ENCODE peak calls at places on chromosomes 11 and 22, in five cellular contexts. One of them, this sample, is unnamed.

GRCh38 chr22:43485717-43486116 is 73.9 kb downstream of the MPPED1 start:
- DNase-seq in upper lobe of right lung: no peak
- DNase-seq in thoracic aorta: no peak
- DNase-seq in spleen: no peak
- DNase-seq in testis: no peak
- DNase-seq in this sample: no peak

GRCh38 chr11:134497586-134497985 is 85.5 kb upstream of the B3GAT1 start:
- DNase-seq in upper lobe of right lung: peak; percentile 65
- DNase-seq in thoracic aorta: no peak
- DNase-seq in spleen: peak; percentile 59
- DNase-seq in testis: no peak
- DNase-seq in this sample: peak; percentile 77

GRCh38 chr11:33997473-33998347 is 53.8 kb upstream of the CAPRIN1 start:
- DNase-seq in upper lobe of right lung: no peak
- DNase-seq in thoracic aorta: no peak
- DNase-seq in spleen: no peak
- DNase-seq in testis: no peak
- DNase-seq in this sample: peak; percentile 45

GRCh38 chr11:118785362-118785761 is 5.6 kb downstream of the DDX6 start:
- DNase-seq in upper lobe of right lung: no peak
- DNase-seq in thoracic aorta: no peak
- DNase-seq in spleen: no peak
- DNase-seq in testis: no peak
- DNase-seq in this sample: no peak

GRCh38 chr11:47715082-47715669 is at the start of gene AGBL2:
- DNase-seq in upper lobe of right lung: peak; percentile 90
- DNase-seq in thoracic aorta: peak; percentile 26
- DNase-seq in spleen: peak; percentile 97
- DNase-seq in testis: peak; percentile 78
- DNase-seq in this sample: peak; percentile 91

GRCh38 chr11:47189100-47189834 is 3.0 kb upstream of the PACSIN3 start:
- DNase-seq in upper lobe of right lung: no peak
- DNase-seq in thoracic aorta: no peak
- DNase-seq in spleen: no peak
- DNase-seq in testis: no peak
- DNase-seq in this sample: no peak

GRCh38 chr22:48517039-48518030 is 1310.3 kb downstream of the BRD1 start:
- DNase-seq in upper lobe of right lung: no peak
- DNase-seq in thoracic aorta: no peak
- DNase-seq in spleen: no peak
- DNase-seq in testis: peak; percentile 26
- DNase-seq in this sample: peak; percentile 69

GRCh38 chr11:120324932-120325810 is at the start of gene TLCD5:
- DNase-seq in upper lobe of right lung: peak; percentile 84
- DNase-seq in thoracic aorta: no peak
- DNase-seq in spleen: peak; percentile 84
- DNase-seq in testis: peak; percentile 69
- DNase-seq in this sample: peak; percentile 96

GRCh38 chr11:27926056-27926455 is 181.9 kb downstream of the KIF18A start:
- DNase-seq in upper lobe of right lung: no peak
- DNase-seq in thoracic aorta: no peak
- DNase-seq in spleen: no peak
- DNase-seq in testis: no peak
- DNase-seq in this sample: no peak

GRCh38 chr11:79274636-79275315 is 166.1 kb downstream of the TENM4 start:
- DNase-seq in upper lobe of right lung: no peak
- DNase-seq in thoracic aorta: no peak
- DNase-seq in spleen: no peak
- DNase-seq in testis: no peak
- DNase-seq in this sample: no peak

GRCh38 chr22:21766933-21767462 is 31.4 kb upstream of the YPEL1 start:
- DNase-seq in upper lobe of right lung: peak; percentile 40
- DNase-seq in thoracic aorta: no peak
- DNase-seq in spleen: peak; percentile 76
- DNase-seq in testis: no peak
- DNase-seq in this sample: no peak

GRCh38 chr11:61195710-61196109 is 7.6 kb upstream of the PGA3 start:
- DNase-seq in upper lobe of right lung: no peak
- DNase-seq in thoracic aorta: no peak
- DNase-seq in spleen: no peak
- DNase-seq in testis: no peak
- DNase-seq in this sample: no peak

GRCh38 chr11:79794057-79794456 is 353.2 kb upstream of the TENM4 start:
- DNase-seq in upper lobe of right lung: no peak
- DNase-seq in thoracic aorta: no peak
- DNase-seq in spleen: no peak
- DNase-seq in testis: no peak
- DNase-seq in this sample: peak; percentile 58

GRCh38 chr11:110337570-110338193 is 41.3 kb upstream of the RDX start:
- DNase-seq in upper lobe of right lung: no peak
- DNase-seq in thoracic aorta: no peak
- DNase-seq in spleen: no peak
- DNase-seq in testis: no peak
- DNase-seq in this sample: peak; percentile 76

GRCh38 chr11:65787649-65788622 is 1.1 kb downstream of the OVOL1 start:
- DNase-seq in upper lobe of right lung: no peak
- DNase-seq in thoracic aorta: no peak
- DNase-seq in spleen: no peak
- DNase-seq in testis: peak; percentile 42
- DNase-seq in this sample: peak; percentile 86

GRCh38 chr11:61961570-61962212 is 5.7 kb downstream of the FTH1 start:
- DNase-seq in upper lobe of right lung: peak; percentile 57
- DNase-seq in thoracic aorta: no peak
- DNase-seq in spleen: peak; percentile 68
- DNase-seq in testis: peak; percentile 87
- DNase-seq in this sample: peak; percentile 54

GRCh38 chr22:47175151-47175760 is 412.8 kb downstream of the TBC1D22A start:
- DNase-seq in upper lobe of right lung: peak; percentile 57
- DNase-seq in thoracic aorta: no peak
- DNase-seq in spleen: peak; percentile 51
- DNase-seq in testis: peak; percentile 40
- DNase-seq in this sample: peak; percentile 29

GRCh38 chr11:12598330-12599256 is 75.6 kb upstream of the TEAD1 start:
- DNase-seq in upper lobe of right lung: no peak
- DNase-seq in thoracic aorta: no peak
- DNase-seq in spleen: no peak
- DNase-seq in testis: no peak
- DNase-seq in this sample: no peak

GRCh38 chr22:22169923-22170322 is 74.7 kb upstream of the VPREB1 start:
- DNase-seq in upper lobe of right lung: no peak
- DNase-seq in thoracic aorta: no peak
- DNase-seq in spleen: no peak
- DNase-seq in testis: no peak
- DNase-seq in this sample: no peak

GRCh38 chr11:19076744-19077589 is 16.4 kb upstream of the MRGPRX2 start:
- DNase-seq in upper lobe of right lung: peak; percentile 71
- DNase-seq in thoracic aorta: no peak
- DNase-seq in spleen: peak; percentile 84
- DNase-seq in testis: peak; percentile 73
- DNase-seq in this sample: peak; percentile 91

GRCh38 chr11:57458410-57459111 is 1.8 kb upstream of the RTN4RL2 start:
- DNase-seq in upper lobe of right lung: peak; percentile 82
- DNase-seq in thoracic aorta: no peak
- DNase-seq in spleen: peak; percentile 82
- DNase-seq in testis: peak; percentile 59
- DNase-seq in this sample: peak; percentile 86

GRCh38 chr11:47355283-47356128 is 3.0 kb upstream of the MYBPC3 start:
- DNase-seq in upper lobe of right lung: peak; percentile 97
- DNase-seq in thoracic aorta: peak; percentile 31
- DNase-seq in spleen: peak; percentile 90
- DNase-seq in testis: peak; percentile 98
- DNase-seq in this sample: peak; percentile 100

GRCh38 chr11:57474017-57474750 is 13.9 kb downstream of the RTN4RL2 start:
- DNase-seq in upper lobe of right lung: no peak
- DNase-seq in thoracic aorta: no peak
- DNase-seq in spleen: peak; percentile 81
- DNase-seq in testis: no peak
- DNase-seq in this sample: peak; percentile 60

GRCh38 chr11:49952091-49952490 is at the start of gene OR4C13:
- DNase-seq in upper lobe of right lung: no peak
- DNase-seq in thoracic aorta: no peak
- DNase-seq in spleen: no peak
- DNase-seq in testis: no peak
- DNase-seq in this sample: no peak

GRCh38 chr22:49308300-49308699 is 519.4 kb downstream of the BRD1 start:
- DNase-seq in upper lobe of right lung: no peak
- DNase-seq in thoracic aorta: no peak
- DNase-seq in spleen: peak; percentile 28
- DNase-seq in testis: peak; percentile 8
- DNase-seq in this sample: peak; percentile 12

GRCh38 chr11:12706531-12707499 is 32.6 kb downstream of the TEAD1 start:
- DNase-seq in upper lobe of right lung: no peak
- DNase-seq in thoracic aorta: no peak
- DNase-seq in spleen: no peak
- DNase-seq in testis: no peak
- DNase-seq in this sample: peak; percentile 53

GRCh38 chr11:61976813-61977475 is 9.5 kb upstream of the FTH1 start:
- DNase-seq in upper lobe of right lung: peak; percentile 56
- DNase-seq in thoracic aorta: no peak
- DNase-seq in spleen: peak; percentile 44
- DNase-seq in testis: no peak
- DNase-seq in this sample: no peak

GRCh38 chr22:50688448-50688847 is 15.8 kb downstream of the SHANK3 start:
- DNase-seq in upper lobe of right lung: peak; percentile 52
- DNase-seq in thoracic aorta: no peak
- DNase-seq in spleen: peak; percentile 52
- DNase-seq in testis: no peak
- DNase-seq in this sample: no peak

GRCh38 chr11:10398525-10398924 is 56.5 kb upstream of the AMPD3 start:
- DNase-seq in upper lobe of right lung: no peak
- DNase-seq in thoracic aorta: no peak
- DNase-seq in spleen: no peak
- DNase-seq in testis: no peak
- DNase-seq in this sample: peak; percentile 40

GRCh38 chr11:33500865-33501479 is 199.7 kb downstream of the C11orf91 start:
- DNase-seq in upper lobe of right lung: no peak
- DNase-seq in thoracic aorta: no peak
- DNase-seq in spleen: no peak
- DNase-seq in testis: peak; percentile 30
- DNase-seq in this sample: peak; percentile 78

GRCh38 chr11:68099474-68100405 is 21.4 kb downstream of the CHKA start:
- DNase-seq in upper lobe of right lung: peak; percentile 77
- DNase-seq in thoracic aorta: no peak
- DNase-seq in spleen: no peak
- DNase-seq in testis: no peak
- DNase-seq in this sample: peak; percentile 59

GRCh38 chr11:45812581-45813548 is 7.9 kb downstream of the SLC35C1 start:
- DNase-seq in upper lobe of right lung: no peak
- DNase-seq in thoracic aorta: no peak
- DNase-seq in spleen: no peak
- DNase-seq in testis: no peak
- DNase-seq in this sample: no peak

GRCh38 chr22:19522190-19522880 is 1.9 kb downstream of the CLDN5 start:
- DNase-seq in upper lobe of right lung: no peak
- DNase-seq in thoracic aorta: no peak
- DNase-seq in spleen: no peak
- DNase-seq in testis: no peak
- DNase-seq in this sample: peak; percentile 60

GRCh38 chr22:25235547-25236290 is 16.3 kb downstream of the CRYBB2 start:
- DNase-seq in upper lobe of right lung: peak; percentile 89
- DNase-seq in thoracic aorta: no peak
- DNase-seq in spleen: peak; percentile 86
- DNase-seq in testis: peak; percentile 92
- DNase-seq in this sample: peak; percentile 96

GRCh38 chr11:44673691-44674090 is 53.1 kb upstream of the TSPAN18 start:
- DNase-seq in upper lobe of right lung: no peak
- DNase-seq in thoracic aorta: no peak
- DNase-seq in spleen: no peak
- DNase-seq in testis: no peak
- DNase-seq in this sample: no peak

GRCh38 chr11:69321877-69322350 is 28.0 kb downstream of the MYEOV start:
- DNase-seq in upper lobe of right lung: peak; percentile 27
- DNase-seq in thoracic aorta: peak; percentile 54
- DNase-seq in spleen: no peak
- DNase-seq in testis: no peak
- DNase-seq in this sample: peak; percentile 27

GRCh38 chr11:115112779-115113178 is 391.4 kb downstream of the CADM1 start:
- DNase-seq in upper lobe of right lung: no peak
- DNase-seq in thoracic aorta: no peak
- DNase-seq in spleen: no peak
- DNase-seq in testis: no peak
- DNase-seq in this sample: no peak

GRCh38 chr11:121194731-121195596 is 93.9 kb downstream of the TECTA start:
- DNase-seq in upper lobe of right lung: no peak
- DNase-seq in thoracic aorta: no peak
- DNase-seq in spleen: no peak
- DNase-seq in testis: peak; percentile 80
- DNase-seq in this sample: peak; percentile 75

DNA sequence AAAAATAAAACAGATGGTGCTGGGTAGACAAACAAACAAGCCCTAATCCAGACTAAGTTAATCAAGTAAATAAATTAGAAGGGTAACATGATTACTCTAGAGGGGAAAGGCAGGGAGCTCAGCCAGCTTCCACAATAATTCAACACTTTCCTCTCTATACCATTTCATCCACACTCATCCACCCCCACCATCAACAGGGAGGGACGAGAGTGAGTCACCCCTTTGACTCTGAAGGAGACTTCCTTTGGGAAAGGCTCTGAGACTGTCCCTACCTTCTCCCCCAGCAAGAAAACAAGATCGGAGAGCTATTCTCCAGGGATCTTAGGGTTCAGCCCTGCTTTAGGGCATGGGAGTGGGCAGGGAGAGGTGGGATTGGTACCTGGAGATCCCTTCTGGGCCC is 33.1 kb downstream of the TRIM66 start:
- DNase-seq in upper lobe of right lung: no peak
- DNase-seq in thoracic aorta: no peak
- DNase-seq in spleen: no peak
- DNase-seq in testis: no peak
- DNase-seq in this sample: no peak
- H3K4me3 ChIP-seq in upper lobe of right lung: no peak overlapping the region
- H3K4me3 ChIP-seq in thoracic aorta: no peak overlapping the region
- H3K4me3 ChIP-seq in spleen: no peak overlapping the region
- H3K4me3 ChIP-seq in testis: no peak overlapping the region
- H3K4me3 ChIP-seq in this sample: no peak overlapping the region

GRCh38 chr22:27317156-27317555 is 484.4 kb downstream of the MN1 start:
- DNase-seq in upper lobe of right lung: no peak
- DNase-seq in thoracic aorta: no peak
- DNase-seq in spleen: no peak
- DNase-seq in testis: no peak
- DNase-seq in this sample: peak; percentile 63
- H3K4me3 ChIP-seq in upper lobe of right lung: no peak overlapping the region
- H3K4me3 ChIP-seq in thoracic aorta: no peak overlapping the region
- H3K4me3 ChIP-seq in spleen: no peak overlapping the region
- H3K4me3 ChIP-seq in testis: no peak overlapping the region
- H3K4me3 ChIP-seq in this sample: no peak overlapping the region

GRCh38 chr11:131893988-131894387 is 523.6 kb downstream of the NTM start:
- DNase-seq in upper lobe of right lung: no peak
- DNase-seq in thoracic aorta: no peak
- DNase-seq in spleen: no peak
- DNase-seq in testis: no peak
- DNase-seq in this sample: no peak
- H3K4me3 ChIP-seq in upper lobe of right lung: no peak overlapping the region
- H3K4me3 ChIP-seq in thoracic aorta: no peak overlapping the region
- H3K4me3 ChIP-seq in spleen: no peak overlapping the region
- H3K4me3 ChIP-seq in testis: no peak overlapping the region
- H3K4me3 ChIP-seq in this sample: no peak overlapping the region

GRCh38 chr11:8719260-8720190 is 36.9 kb downstream of the RPL27A start:
- DNase-seq in upper lobe of right lung: no peak
- DNase-seq in thoracic aorta: peak; percentile 54
- DNase-seq in spleen: no peak
- DNase-seq in testis: no peak
- DNase-seq in this sample: no peak
- H3K4me3 ChIP-seq in upper lobe of right lung: no peak overlapping the region
- H3K4me3 ChIP-seq in thoracic aorta: peak overlapping the region; percentile 39
- H3K4me3 ChIP-seq in spleen: no peak overlapping the region
- H3K4me3 ChIP-seq in testis: no peak overlapping the region
- H3K4me3 ChIP-seq in this sample: no peak overlapping the region

GRCh38 chr11:35192347-35192746 is 53.4 kb downstream of the CD44 start:
- DNase-seq in upper lobe of right lung: peak; percentile 79
- DNase-seq in thoracic aorta: no peak
- DNase-seq in spleen: peak; percentile 79
- DNase-seq in testis: peak; percentile 19
- DNase-seq in this sample: no peak
- H3K4me3 ChIP-seq in upper lobe of right lung: no peak overlapping the region
- H3K4me3 ChIP-seq in thoracic aorta: no peak overlapping the region
- H3K4me3 ChIP-seq in spleen: no peak overlapping the region
- H3K4me3 ChIP-seq in testis: no peak overlapping the region
- H3K4me3 ChIP-seq in this sample: no peak overlapping the region

This sample was measured in endodermal cell.